ENCODE peak calls at places on chromosomes 16 and 17, in four cellular contexts. N is cardiac fibroblast, V is tibial artery, Z is psoas muscle. C is an unnamed sample.

GRCh38 chr17:39661744-39662541 is 3.2 kb upstream of the TCAP start:
- DNase-seq in N (no peak), Z (no peak), V (no peak), C (no peak)

GRCh38 chr16:77843412-77843811 is 55.0 kb downstream of the VAT1L start:
- DNase-seq in N (no peak), V (no peak), Z (no peak), C (no peak)

GRCh38 chr17:68981288-68981687 is 26.1 kb upstream of the ABCA8 start:
- DNase-seq in N (peak), V (peak), Z (no peak), C (no peak)

GRCh38 chr17:57570740-57571344 is 174.3 kb downstream of the CCDC182 start:
- DNase-seq in Z (no peak), V (no peak), N (no peak), C (no peak)

GRCh38 chr16:2904922-2905240 is 6.8 kb upstream of the FLYWCH1 start:
- DNase-seq in N (no peak), V (no peak), Z (no peak), C (no peak)

GRCh38 chr17:250487-251300 is 69.2 kb upstream of the DOC2B start:
- DNase-seq in V (peak), N (no peak), Z (no peak), C (peak)

GRCh38 chr16:85935957-85936760 is 37.2 kb downstream of the IRF8 start:
- DNase-seq in Z (no peak), V (no peak), N (no peak), C (peak)

GRCh38 chr16:29819506-29819905 is 756 bp upstream of the MVP start:
- DNase-seq in V (no peak), N (no peak), Z (no peak), C (no peak)

GRCh38 chr17:64118452-64118979 is 11.4 kb downstream of the ERN1 start:
- DNase-seq in V (no peak), N (peak), Z (peak), C (peak)

GRCh38 chr16:4094138-4094773 is 22.0 kb downstream of the ADCY9 start:
- DNase-seq in N (no peak), Z (no peak), V (peak), C (no peak)

GRCh38 chr16:54875443-54875842 is 55.2 kb upstream of the IRX5 start:
- DNase-seq in Z (no peak), V (no peak), N (no peak), C (no peak)

GRCh38 chr16:27231692-27232060 is 28.4 kb downstream of the KDM8 start:
- DNase-seq in N (no peak), Z (no peak), V (peak), C (no peak)

GRCh38 chr16:50300942-50301625 is 34.7 kb downstream of the ADCY7 start:
- DNase-seq in N (no peak), V (peak), Z (no peak), C (no peak)

GRCh38 chr17:49993423-49994037 is 1.5 kb downstream of the DLX3 start:
- DNase-seq in V (peak), N (no peak), Z (no peak), C (no peak)

GRCh38 chr17:59899099-59899498 is 6.2 kb downstream of the RPS6KB1 start:
- DNase-seq in N (peak), V (peak), Z (no peak), C (no peak)

GRCh38 chr17:65433592-65433991 is 127.9 kb downstream of the AXIN2 start:
- DNase-seq in Z (no peak), V (no peak), N (peak), C (no peak)

GRCh38 chr17:60065867-60066266 is 12.9 kb downstream of the HEATR6 start:
- DNase-seq in Z (no peak), N (no peak), V (no peak), C (no peak)

GRCh38 chr17:70622382-70623260 is 453.3 kb downstream of the KCNJ2 start:
- DNase-seq in Z (peak), N (peak), V (no peak), C (no peak)

GRCh38 chr16:84647830-84648594 is at the start of gene KLHL36:
- DNase-seq in N (peak), Z (peak), V (peak), C (no peak)

GRCh38 chr17:39668141-39668924 is at the start of gene PNMT:
- DNase-seq in V (peak), N (peak), Z (peak), C (no peak)

GRCh38 chr17:8732406-8733065 is 12.1 kb downstream of the CCDC42 start:
- DNase-seq in V (peak), N (peak), Z (no peak), C (no peak)

GRCh38 chr16:81401035-81401950 is 43.3 kb upstream of the CMIP start:
- DNase-seq in V (peak), Z (peak), N (peak), C (no peak)

GRCh38 chr17:511001-511690 is 158.5 kb upstream of the RPH3AL start:
- DNase-seq in N (peak), Z (peak), V (no peak), C (no peak)

GRCh38 chr16:13909872-13910303 is 10.1 kb upstream of the ERCC4 start:
- DNase-seq in Z (no peak), V (peak), N (peak), C (no peak)

GRCh38 chr16:6903671-6904070 is 429.0 kb upstream of the RBFOX1 start:
- DNase-seq in V (no peak), N (no peak), Z (no peak), C (no peak)

GRCh38 chr17:80219777-80220708 is at the start of the genes SGSH and SLC26A11:
- DNase-seq in Z (peak), N (peak), V (peak), C (peak)

GRCh38 chr17:30228011-30228410 is 7.5 kb downstream of the SLC6A4 start:
- DNase-seq in Z (no peak), N (no peak), V (no peak), C (no peak)

GRCh38 chr17:82933911-82934310 is 94.1 kb upstream of the ZNF750 start:
- DNase-seq in N (no peak), Z (peak), V (peak), C (no peak)
- TF ChIP-seq CTCF in N (no peak), Z (no peak), V (no peak), C (no peak)

DNA sequence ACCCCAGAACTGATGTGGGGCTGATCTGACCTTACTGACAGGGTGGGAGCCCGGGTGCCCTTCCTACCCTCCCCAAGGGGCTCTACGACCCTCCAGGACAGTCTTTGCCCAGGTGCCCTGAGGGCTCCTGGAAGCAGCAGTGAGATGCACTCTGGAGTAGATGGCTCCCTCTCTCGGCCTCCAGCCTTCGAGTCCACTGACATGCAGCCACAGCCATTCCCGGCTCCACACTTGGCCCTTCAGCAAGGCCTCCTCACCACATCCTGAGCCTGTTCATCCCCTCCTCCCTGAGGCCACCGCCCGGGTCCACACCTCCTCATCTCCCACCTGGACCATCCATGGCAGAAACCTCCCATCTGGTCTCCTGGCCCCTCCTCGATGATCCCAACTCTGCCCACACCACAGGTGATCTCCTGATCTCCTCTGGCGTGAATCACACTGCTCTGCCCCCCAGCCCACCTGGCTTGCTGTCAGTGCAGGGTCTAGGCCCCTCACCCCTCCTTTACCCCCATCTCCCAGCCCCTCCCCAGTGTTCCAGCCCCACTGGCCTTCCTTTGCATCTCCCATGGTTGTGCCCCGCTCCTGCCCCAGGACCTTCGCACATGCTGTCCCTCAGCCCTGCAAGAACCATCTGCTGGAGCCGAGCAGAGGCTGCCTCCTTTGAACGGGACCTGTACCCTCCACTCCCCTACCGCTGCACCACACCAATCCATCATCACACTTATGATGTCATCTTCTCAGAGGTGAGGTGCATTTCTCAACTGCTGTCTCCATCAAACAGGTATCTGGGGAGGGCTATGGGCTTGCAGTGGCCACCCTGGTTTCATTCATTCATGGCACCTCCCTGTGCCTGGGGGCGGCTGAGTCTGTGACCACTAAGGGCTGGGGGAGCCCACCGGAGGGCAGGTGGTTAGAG is 44.7 kb downstream of the SOCS1 start:
- DNase-seq in V (no peak), Z (no peak), N (no peak), C (no peak)
- TF ChIP-seq CTCF in V (no peak), Z (no peak), N (no peak), C (no peak)

GRCh38 chr17:16537130-16537458 is 31.9 kb downstream of the ZNF287 start:
- DNase-seq in Z (no peak), V (no peak), N (no peak), C (no peak)
- TF ChIP-seq CTCF in Z (no peak), V (no peak), N (no peak), C (peak)

DNA sequence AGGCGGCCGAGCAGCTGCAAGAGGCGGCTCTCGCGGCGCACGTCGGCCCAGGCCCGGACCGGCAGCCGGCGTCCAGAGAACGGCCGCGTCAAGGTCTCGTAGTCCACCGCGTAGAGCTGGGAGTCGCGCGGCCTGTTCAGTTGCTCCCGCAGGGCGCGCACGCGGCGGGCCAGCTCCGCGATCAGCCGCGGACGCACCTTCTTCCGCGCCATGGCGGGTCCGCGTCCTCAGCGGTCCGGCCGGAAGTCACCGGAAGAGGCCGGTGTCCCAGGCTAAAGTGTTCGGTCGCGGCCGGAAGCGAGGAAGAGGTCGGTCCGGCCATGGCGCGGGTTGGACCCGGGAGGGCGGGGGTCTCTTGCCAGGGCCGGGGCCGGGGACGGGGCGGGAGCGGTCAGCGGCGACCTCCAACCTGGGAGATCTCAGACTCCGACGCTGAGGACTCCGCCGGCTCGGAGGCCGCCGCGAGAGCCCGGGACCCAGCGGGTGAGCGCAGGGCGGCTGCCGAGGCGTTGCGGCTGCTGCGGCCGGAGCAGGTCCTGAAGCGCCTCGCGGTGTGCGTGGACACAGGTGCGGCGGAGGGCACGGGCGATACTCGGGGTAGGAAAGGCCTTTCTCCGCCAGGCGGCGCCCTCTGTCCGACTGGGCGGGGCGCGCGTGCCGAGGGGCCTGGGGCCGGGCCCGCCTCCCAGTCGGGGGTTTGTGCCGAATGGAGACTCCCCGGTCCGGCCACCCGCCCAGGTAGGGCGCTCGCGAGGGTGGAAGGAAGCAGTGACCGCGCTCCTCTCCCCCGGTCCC is at the start of gene MRPS34:
- DNase-seq in Z (peak), N (peak), V (peak), C (peak)
- TF ChIP-seq CTCF in Z (peak), N (peak), V (peak), C (peak)

GRCh38 chr16:88821168-88821850 is 9.6 kb upstream of the APRT start:
- DNase-seq in V (no peak), N (no peak), Z (no peak), C (no peak)
- TF ChIP-seq CTCF in V (no peak), N (no peak), Z (no peak), C (no peak)